ENCODE peak calls at places on chromosomes 7 and 10, in five cellular contexts. G, B, P, S and J are unnamed samples.

GRCh38 chr10:82826132-82826531 is 951.1 kb downstream of the NRG3 start:
- DNase-seq in G (no peak), B (no peak), P (peak; percentile 96), S (no peak), J (no peak)

GRCh38 chr7:25060487-25061055 is 64.5 kb downstream of the CYCS start:
- DNase-seq in G (no peak), B (no peak), P (no peak), S (no peak), J (no peak)

GRCh38 chr10:60099998-60100747 is 193.8 kb upstream of the CCDC6 start:
- DNase-seq in G (no peak), B (no peak), P (peak; percentile 10), S (peak; percentile 82), J (no peak)

GRCh38 chr7:149257146-149257545 is 4.8 kb upstream of the ZNF783 start:
- DNase-seq in G (no peak), B (no peak), P (no peak), S (no peak), J (no peak)

GRCh38 chr10:9228770-9229169 is 1174.3 kb downstream of the GATA3 start:
- DNase-seq in G (no peak), B (no peak), P (no peak), S (no peak), J (no peak)

GRCh38 chr7:80467069-80467468 is 44.8 kb downstream of the GNAT3 start:
- DNase-seq in G (no peak), B (no peak), P (no peak), S (no peak), J (no peak)

GRCh38 chr10:75726522-75727493 is 295.4 kb downstream of the LRMDA start:
- DNase-seq in G (no peak), B (no peak), P (no peak), S (no peak), J (no peak)

GRCh38 chr7:122595885-122596284 is 103.0 kb downstream of the RNF133 start:
- DNase-seq in G (no peak), B (no peak), P (no peak), S (no peak), J (no peak)

GRCh38 chr10:52316500-52316899 is 2.4 kb downstream of the DKK1 start:
- DNase-seq in G (no peak), B (no peak), P (no peak), S (no peak), J (no peak)

GRCh38 chr10:51542863-51543262 is 156.5 kb downstream of the CSTF2T start:
- DNase-seq in G (no peak), B (no peak), P (no peak), S (no peak), J (no peak)

GRCh38 chr7:149713061-149713730 is 60.2 kb downstream of the ZNF467 start:
- DNase-seq in G (no peak), B (no peak), P (no peak), S (no peak), J (no peak)

GRCh38 chr10:29970576-29970975 is 88.8 kb downstream of the JCAD start:
- DNase-seq in G (no peak), B (no peak), P (no peak), S (no peak), J (no peak)

GRCh38 chr10:17644485-17644964 is 574 bp downstream of the STAM start:
- DNase-seq in G (no peak), B (no peak), P (no peak), S (peak; percentile 27), J (no peak)

GRCh38 chr7:28296571-28297483 is 115.5 kb upstream of the CREB5 start:
- DNase-seq in G (peak; percentile 66), B (no peak), P (peak; percentile 23), S (peak; percentile 70), J (peak; percentile 64)

GRCh38 chr10:131267814-131268095 is 43.8 kb downstream of the TCERG1L start:
- DNase-seq in G (no peak), B (no peak), P (no peak), S (no peak), J (no peak)